ENCODE peak calls at places on chromosomes 13 and 19, in four cellular contexts. M is H54, N is dermis microvascular lymphatic vessel endothelial cell, A is upper lobe of right lung. E is an unnamed sample.

GRCh38 chr13:51229141-51229540 is 6.9 kb downstream of the FAM124A start:
- DNase-seq in M (no peak), A (no peak), N (no peak), E (no peak)

GRCh38 chr19:6100284-6100915 is 9.9 kb downstream of the RFX2 start:
- DNase-seq in A (peak), N (no peak), M (no peak), E (no peak)

GRCh38 chr13:25733061-25733491 is 318.7 kb downstream of the SHISA2 start:
- DNase-seq in M (peak), N (no peak), A (no peak), E (peak)

GRCh38 chr13:110716235-110716505 is 2.7 kb downstream of the ING1 start:
- DNase-seq in N (no peak), A (no peak), M (peak), E (no peak)

GRCh38 chr13:97757807-97758206 is 195.7 kb upstream of the IPO5 start:
- DNase-seq in M (no peak), A (no peak), N (no peak), E (no peak)

GRCh38 chr13:51579676-51580075 is 4.6 kb upstream of the WDFY2 start:
- DNase-seq in M (no peak), A (no peak), N (no peak), E (no peak)

GRCh38 chr19:55525289-55526101 is 11.4 kb downstream of the SBK2 start:
- DNase-seq in N (no peak), A (no peak), M (no peak), E (no peak)

GRCh38 chr13:73158851-73159250 is 100.0 kb downstream of the KLF5 start:
- DNase-seq in M (no peak), N (no peak), A (no peak), E (no peak)

GRCh38 chr19:32543107-32543900 is 37.7 kb upstream of the PDCD5 start:
- DNase-seq in A (no peak), N (no peak), M (peak), E (peak)

GRCh38 chr13:76808927-76809326 is 77.3 kb downstream of the KCTD12 start:
- DNase-seq in M (no peak), A (no peak), N (no peak), E (no peak)

GRCh38 chr13:92806215-92806614 is 420.4 kb upstream of the GPC6 start:
- DNase-seq in M (peak), N (no peak), A (no peak), E (no peak)

GRCh38 chr13:40059540-40060232 is 404.2 kb downstream of the COG6 start:
- DNase-seq in N (peak), M (no peak), A (no peak), E (no peak)

GRCh38 chr19:16060294-16060693 is 16.0 kb upstream of the TPM4 start:
- DNase-seq in M (no peak), N (no peak), A (no peak), E (no peak)

GRCh38 chr19:54209748-54210494 is 9.3 kb downstream of the RPS9 start:
- DNase-seq in M (peak), N (peak), A (peak), E (peak)

GRCh38 chr19:4717191-4717965 is 6.3 kb downstream of the DPP9 start:
- DNase-seq in A (peak), M (no peak), N (no peak), E (peak)

GRCh38 chr19:11418518-11419506 is at the start of gene RGL3:
- DNase-seq in M (peak), A (peak), N (no peak), E (no peak)

GRCh38 chr13:35995136-35995535 is 136.0 kb downstream of the DCLK1 start:
- DNase-seq in A (no peak), N (no peak), M (no peak), E (no peak)

GRCh38 chr13:85497652-85498051 is 301.6 kb downstream of the SLITRK6 start:
- DNase-seq in A (no peak), M (peak), N (no peak), E (peak)

GRCh38 chr19:19650331-19650730 is 6.9 kb upstream of the GMIP start:
- DNase-seq in N (no peak), M (no peak), A (no peak), E (no peak)

GRCh38 chr13:21061077-21061945 is at the start of gene LATS2:
- DNase-seq in A (peak), N (peak), M (peak), E (peak)

E was measured in non-pigmented ciliary epithelial cell.